ENCODE peak calls at places on chromosomes 2 and 18, in eight cellular contexts. One of them, this sample, is unnamed.

GRCh38 chr2:62114564-62114963 is 81.4 kb upstream of the B3GNT2 start:
- DNase-seq in breast epithelium: no peak
- DNase-seq in mucosa of descending colon: no peak
- DNase-seq in cardiac fibroblast: no peak
- DNase-seq in endothelial cell of umbilical vein: peak
- DNase-seq in OCI-LY7: no peak
- DNase-seq in astrocyte of the cerebellum: no peak
- DNase-seq in fibroblast of lung: no peak
- DNase-seq in this sample: no peak

GRCh38 chr2:160703648-160704585 is 210.3 kb upstream of the RBMS1 start:
- DNase-seq in breast epithelium: no peak
- DNase-seq in mucosa of descending colon: no peak
- DNase-seq in cardiac fibroblast: no peak
- DNase-seq in endothelial cell of umbilical vein: no peak
- DNase-seq in OCI-LY7: peak
- DNase-seq in astrocyte of the cerebellum: no peak
- DNase-seq in fibroblast of lung: no peak
- DNase-seq in this sample: peak

GRCh38 chr2:33144243-33144642 is 197.5 kb downstream of the LTBP1 start:
- DNase-seq in breast epithelium: no peak
- DNase-seq in mucosa of descending colon: no peak
- DNase-seq in cardiac fibroblast: peak
- DNase-seq in endothelial cell of umbilical vein: no peak
- DNase-seq in OCI-LY7: no peak
- DNase-seq in astrocyte of the cerebellum: no peak
- DNase-seq in fibroblast of lung: no peak
- DNase-seq in this sample: no peak

GRCh38 chr2:37781028-37781427 is 109.6 kb upstream of the CDC42EP3 start:
- DNase-seq in breast epithelium: no peak
- DNase-seq in mucosa of descending colon: no peak
- DNase-seq in cardiac fibroblast: peak
- DNase-seq in endothelial cell of umbilical vein: peak
- DNase-seq in OCI-LY7: no peak
- DNase-seq in astrocyte of the cerebellum: no peak
- DNase-seq in fibroblast of lung: peak
- DNase-seq in this sample: no peak

GRCh38 chr2:12059616-12060441 is 313.4 kb downstream of the LPIN1 start:
- DNase-seq in breast epithelium: no peak
- DNase-seq in mucosa of descending colon: no peak
- DNase-seq in cardiac fibroblast: peak
- DNase-seq in endothelial cell of umbilical vein: no peak
- DNase-seq in OCI-LY7: no peak
- DNase-seq in astrocyte of the cerebellum: no peak
- DNase-seq in fibroblast of lung: peak
- DNase-seq in this sample: no peak

GRCh38 chr2:137000790-137001189 is 235.4 kb downstream of the THSD7B start:
- DNase-seq in breast epithelium: no peak
- DNase-seq in mucosa of descending colon: no peak
- DNase-seq in cardiac fibroblast: no peak
- DNase-seq in endothelial cell of umbilical vein: no peak
- DNase-seq in OCI-LY7: no peak
- DNase-seq in astrocyte of the cerebellum: no peak
- DNase-seq in fibroblast of lung: no peak
- DNase-seq in this sample: no peak

GRCh38 chr2:207416111-207416510 is 113.7 kb upstream of the CREB1 start:
- DNase-seq in breast epithelium: no peak
- DNase-seq in mucosa of descending colon: no peak
- DNase-seq in cardiac fibroblast: peak
- DNase-seq in endothelial cell of umbilical vein: peak
- DNase-seq in OCI-LY7: no peak
- DNase-seq in astrocyte of the cerebellum: no peak
- DNase-seq in fibroblast of lung: peak
- DNase-seq in this sample: no peak

GRCh38 chr2:166563894-166564293 is 69.8 kb upstream of the SCN7A start:
- DNase-seq in breast epithelium: no peak
- DNase-seq in mucosa of descending colon: no peak
- DNase-seq in cardiac fibroblast: no peak
- DNase-seq in endothelial cell of umbilical vein: no peak
- DNase-seq in OCI-LY7: no peak
- DNase-seq in astrocyte of the cerebellum: no peak
- DNase-seq in fibroblast of lung: no peak
- DNase-seq in this sample: no peak

GRCh38 chr2:132654968-132655367 is 15.0 kb downstream of the LYPD1 start:
- DNase-seq in breast epithelium: no peak
- DNase-seq in mucosa of descending colon: no peak
- DNase-seq in cardiac fibroblast: no peak
- DNase-seq in endothelial cell of umbilical vein: no peak
- DNase-seq in OCI-LY7: no peak
- DNase-seq in astrocyte of the cerebellum: no peak
- DNase-seq in fibroblast of lung: no peak
- DNase-seq in this sample: no peak

GRCh38 chr2:70095833-70096670 is 8.8 kb downstream of the PCBP1 start:
- DNase-seq in breast epithelium: no peak
- DNase-seq in mucosa of descending colon: no peak
- DNase-seq in cardiac fibroblast: no peak
- DNase-seq in endothelial cell of umbilical vein: no peak
- DNase-seq in OCI-LY7: no peak
- DNase-seq in astrocyte of the cerebellum: no peak
- DNase-seq in fibroblast of lung: no peak
- DNase-seq in this sample: no peak

GRCh38 chr18:32126538-32126937 is 34.9 kb downstream of the RNF138 start:
- DNase-seq in breast epithelium: no peak
- DNase-seq in mucosa of descending colon: no peak
- DNase-seq in cardiac fibroblast: no peak
- DNase-seq in endothelial cell of umbilical vein: no peak
- DNase-seq in OCI-LY7: no peak
- DNase-seq in astrocyte of the cerebellum: no peak
- DNase-seq in fibroblast of lung: no peak
- DNase-seq in this sample: no peak

GRCh38 chr2:231627384-231628156 is 34.9 kb downstream of the TEX44 start:
- DNase-seq in breast epithelium: no peak
- DNase-seq in mucosa of descending colon: no peak
- DNase-seq in cardiac fibroblast: peak
- DNase-seq in endothelial cell of umbilical vein: no peak
- DNase-seq in OCI-LY7: no peak
- DNase-seq in astrocyte of the cerebellum: no peak
- DNase-seq in fibroblast of lung: no peak
- DNase-seq in this sample: no peak

GRCh38 chr2:189129971-189130370 is 49.6 kb downstream of the COL5A2 start:
- DNase-seq in breast epithelium: no peak
- DNase-seq in mucosa of descending colon: no peak
- DNase-seq in cardiac fibroblast: peak
- DNase-seq in endothelial cell of umbilical vein: no peak
- DNase-seq in OCI-LY7: no peak
- DNase-seq in astrocyte of the cerebellum: peak
- DNase-seq in fibroblast of lung: peak
- DNase-seq in this sample: no peak

GRCh38 chr2:236190674-236191073 is 22.5 kb upstream of the GBX2 start:
- DNase-seq in breast epithelium: no peak
- DNase-seq in mucosa of descending colon: no peak
- DNase-seq in cardiac fibroblast: no peak
- DNase-seq in endothelial cell of umbilical vein: no peak
- DNase-seq in OCI-LY7: no peak
- DNase-seq in astrocyte of the cerebellum: no peak
- DNase-seq in fibroblast of lung: no peak
- DNase-seq in this sample: peak

GRCh38 chr2:223590964-223591363 is 11.2 kb downstream of the SCG2 start:
- DNase-seq in breast epithelium: no peak
- DNase-seq in mucosa of descending colon: no peak
- DNase-seq in cardiac fibroblast: no peak
- DNase-seq in endothelial cell of umbilical vein: no peak
- DNase-seq in OCI-LY7: no peak
- DNase-seq in astrocyte of the cerebellum: no peak
- DNase-seq in fibroblast of lung: peak
- DNase-seq in this sample: no peak

GRCh38 chr2:217757108-217757463 is 245.7 kb downstream of the TNS1 start:
- DNase-seq in breast epithelium: no peak
- DNase-seq in mucosa of descending colon: no peak
- DNase-seq in cardiac fibroblast: no peak
- DNase-seq in endothelial cell of umbilical vein: no peak
- DNase-seq in OCI-LY7: no peak
- DNase-seq in astrocyte of the cerebellum: no peak
- DNase-seq in fibroblast of lung: no peak
- DNase-seq in this sample: no peak

GRCh38 chr2:196459539-196459938 is 180.0 kb upstream of the CCDC150 start:
- DNase-seq in breast epithelium: no peak
- DNase-seq in mucosa of descending colon: no peak
- DNase-seq in cardiac fibroblast: peak
- DNase-seq in endothelial cell of umbilical vein: no peak
- DNase-seq in OCI-LY7: no peak
- DNase-seq in astrocyte of the cerebellum: peak
- DNase-seq in fibroblast of lung: peak
- DNase-seq in this sample: no peak

GRCh38 chr2:179951680-179952079 is 55.4 kb downstream of the CWC22 start:
- DNase-seq in breast epithelium: no peak
- DNase-seq in mucosa of descending colon: no peak
- DNase-seq in cardiac fibroblast: no peak
- DNase-seq in endothelial cell of umbilical vein: no peak
- DNase-seq in OCI-LY7: no peak
- DNase-seq in astrocyte of the cerebellum: no peak
- DNase-seq in fibroblast of lung: no peak
- DNase-seq in this sample: no peak

GRCh38 chr2:28557389-28558119 is 61.7 kb downstream of the PLB1 start:
- DNase-seq in breast epithelium: no peak
- DNase-seq in mucosa of descending colon: no peak
- DNase-seq in cardiac fibroblast: peak
- DNase-seq in endothelial cell of umbilical vein: no peak
- DNase-seq in OCI-LY7: no peak
- DNase-seq in astrocyte of the cerebellum: no peak
- DNase-seq in fibroblast of lung: no peak
- DNase-seq in this sample: no peak

GRCh38 chr2:113309655-113310387 is 31.1 kb upstream of the PAX8 start:
- DNase-seq in breast epithelium: no peak
- DNase-seq in mucosa of descending colon: no peak
- DNase-seq in cardiac fibroblast: no peak
- DNase-seq in endothelial cell of umbilical vein: no peak
- DNase-seq in OCI-LY7: no peak
- DNase-seq in astrocyte of the cerebellum: no peak
- DNase-seq in fibroblast of lung: peak
- DNase-seq in this sample: peak

GRCh38 chr2:113305146-113305545 is 26.4 kb upstream of the PAX8 start:
- DNase-seq in breast epithelium: no peak
- DNase-seq in mucosa of descending colon: no peak
- DNase-seq in cardiac fibroblast: no peak
- DNase-seq in endothelial cell of umbilical vein: no peak
- DNase-seq in OCI-LY7: no peak
- DNase-seq in astrocyte of the cerebellum: no peak
- DNase-seq in fibroblast of lung: no peak
- DNase-seq in this sample: no peak

DNA sequence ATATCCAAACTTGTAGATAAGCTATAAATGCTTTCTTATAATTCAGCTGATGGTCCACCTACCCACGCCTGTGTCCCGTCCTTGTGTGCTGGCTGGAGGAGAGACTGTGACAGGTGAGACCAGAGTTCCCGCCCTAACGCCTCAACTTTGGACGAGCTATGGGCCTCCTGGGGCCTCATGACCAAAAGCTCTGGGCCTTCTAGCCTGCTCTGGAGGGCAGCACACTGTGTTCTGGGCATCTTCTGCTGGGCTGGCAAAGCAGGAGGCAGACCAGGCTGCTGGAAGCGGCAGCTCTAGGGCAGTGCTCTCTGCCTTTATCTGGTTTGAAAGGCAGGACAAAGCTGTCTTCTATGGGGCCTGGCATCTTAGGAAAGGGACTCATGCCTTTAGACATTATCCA is 26.0 kb upstream of the PAX8 start:
- DNase-seq in breast epithelium: no peak
- DNase-seq in mucosa of descending colon: no peak
- DNase-seq in cardiac fibroblast: no peak
- DNase-seq in endothelial cell of umbilical vein: no peak
- DNase-seq in OCI-LY7: no peak
- DNase-seq in astrocyte of the cerebellum: no peak
- DNase-seq in fibroblast of lung: no peak
- DNase-seq in this sample: no peak
- TF ChIP-seq CTCF in breast epithelium: no peak
- TF ChIP-seq CTCF in mucosa of descending colon: no peak
- TF ChIP-seq CTCF in cardiac fibroblast: no peak
- TF ChIP-seq CTCF in endothelial cell of umbilical vein: no peak
- TF ChIP-seq CTCF in OCI-LY7: no peak
- TF ChIP-seq CTCF in astrocyte of the cerebellum: no peak
- TF ChIP-seq CTCF in fibroblast of lung: no peak
- TF ChIP-seq CTCF in this sample: no peak

GRCh38 chr2:709138-709779 is 32.1 kb upstream of the TMEM18 start:
- DNase-seq in breast epithelium: no peak
- DNase-seq in mucosa of descending colon: no peak
- DNase-seq in cardiac fibroblast: no peak
- DNase-seq in endothelial cell of umbilical vein: no peak
- DNase-seq in OCI-LY7: no peak
- DNase-seq in astrocyte of the cerebellum: no peak
- DNase-seq in fibroblast of lung: peak
- DNase-seq in this sample: no peak
- TF ChIP-seq CTCF in breast epithelium: no peak
- TF ChIP-seq CTCF in mucosa of descending colon: no peak
- TF ChIP-seq CTCF in cardiac fibroblast: no peak
- TF ChIP-seq CTCF in endothelial cell of umbilical vein: no peak
- TF ChIP-seq CTCF in OCI-LY7: no peak
- TF ChIP-seq CTCF in astrocyte of the cerebellum: no peak
- TF ChIP-seq CTCF in fibroblast of lung: peak
- TF ChIP-seq CTCF in this sample: no peak

GRCh38 chr18:45316127-45316526 is 299.1 kb upstream of the SLC14A2 start:
- DNase-seq in breast epithelium: no peak
- DNase-seq in mucosa of descending colon: no peak
- DNase-seq in cardiac fibroblast: no peak
- DNase-seq in endothelial cell of umbilical vein: no peak
- DNase-seq in OCI-LY7: no peak
- DNase-seq in astrocyte of the cerebellum: no peak
- DNase-seq in fibroblast of lung: no peak
- DNase-seq in this sample: no peak
- TF ChIP-seq CTCF in breast epithelium: no peak
- TF ChIP-seq CTCF in mucosa of descending colon: no peak
- TF ChIP-seq CTCF in cardiac fibroblast: no peak
- TF ChIP-seq CTCF in endothelial cell of umbilical vein: no peak
- TF ChIP-seq CTCF in OCI-LY7: no peak
- TF ChIP-seq CTCF in astrocyte of the cerebellum: peak
- TF ChIP-seq CTCF in fibroblast of lung: no peak
- TF ChIP-seq CTCF in this sample: no peak

DNA sequence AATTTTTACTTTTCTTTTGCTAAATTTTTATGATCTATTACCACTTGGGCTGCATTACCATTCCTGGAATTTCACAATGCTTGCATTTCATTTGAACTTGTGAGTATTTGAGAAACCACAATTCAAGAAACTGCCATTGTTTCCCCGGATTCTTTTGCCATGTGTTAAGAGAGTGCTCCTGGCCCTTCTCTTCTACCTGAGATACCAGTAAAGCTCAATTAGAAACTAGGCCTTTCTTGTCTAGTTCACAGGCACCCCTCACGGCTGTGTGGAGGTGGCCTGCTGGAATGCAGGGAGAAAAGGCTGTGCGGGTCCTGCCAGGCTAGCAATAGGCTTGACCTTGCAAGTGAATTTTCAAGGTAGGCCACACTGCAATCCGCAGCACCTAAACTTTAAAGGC is 40.8 kb downstream of the ZEB2 start:
- DNase-seq in breast epithelium: no peak
- DNase-seq in mucosa of descending colon: no peak
- DNase-seq in cardiac fibroblast: peak
- DNase-seq in endothelial cell of umbilical vein: no peak
- DNase-seq in OCI-LY7: no peak
- DNase-seq in astrocyte of the cerebellum: peak
- DNase-seq in fibroblast of lung: peak
- DNase-seq in this sample: no peak
- TF ChIP-seq CTCF in breast epithelium: no peak
- TF ChIP-seq CTCF in mucosa of descending colon: no peak
- TF ChIP-seq CTCF in cardiac fibroblast: no peak
- TF ChIP-seq CTCF in endothelial cell of umbilical vein: no peak
- TF ChIP-seq CTCF in OCI-LY7: no peak
- TF ChIP-seq CTCF in astrocyte of the cerebellum: no peak
- TF ChIP-seq CTCF in fibroblast of lung: no peak
- TF ChIP-seq CTCF in this sample: no peak

This sample was measured in CD14-positive monocyte.